ENCODE peak calls at places on chromosomes 16 and 17, in seven cellular contexts. One of them, this sample, is unnamed.

GRCh38 chr17:11637796-11638195 is 39.5 kb downstream of the DNAH9 start:
- DNase-seq in K562: no peak
- DNase-seq in H1: no peak
- DNase-seq in SK-N-SH: no peak
- DNase-seq in GM12878: no peak
- DNase-seq in HCT116: no peak
- DNase-seq in HepG2: no peak
- DNase-seq in this sample: no peak

GRCh38 chr16:67260426-67261063 is 11.8 kb downstream of the SLC9A5 start:
- DNase-seq in K562: peak; percentile 33
- DNase-seq in H1: no peak
- DNase-seq in SK-N-SH: peak; percentile 68
- DNase-seq in GM12878: no peak
- DNase-seq in HCT116: no peak
- DNase-seq in HepG2: peak; percentile 56
- DNase-seq in this sample: peak; percentile 50

GRCh38 chr17:39979021-39979660 is 1.5 kb upstream of the PSMD3 start:
- DNase-seq in K562: no peak
- DNase-seq in H1: no peak
- DNase-seq in SK-N-SH: no peak
- DNase-seq in GM12878: no peak
- DNase-seq in HCT116: no peak
- DNase-seq in HepG2: no peak
- DNase-seq in this sample: no peak

GRCh38 chr17:82737981-82738877 is 2.8 kb downstream of the FN3K start:
- DNase-seq in K562: peak; percentile 49
- DNase-seq in H1: no peak
- DNase-seq in SK-N-SH: no peak
- DNase-seq in GM12878: no peak
- DNase-seq in HCT116: no peak
- DNase-seq in HepG2: peak; percentile 98
- DNase-seq in this sample: no peak

GRCh38 chr16:17305694-17306093 is 165.1 kb downstream of the XYLT1 start:
- DNase-seq in K562: no peak
- DNase-seq in H1: no peak
- DNase-seq in SK-N-SH: no peak
- DNase-seq in GM12878: peak; percentile 48
- DNase-seq in HCT116: no peak
- DNase-seq in HepG2: no peak
- DNase-seq in this sample: no peak

GRCh38 chr16:19771796-19772195 is 53.7 kb downstream of the IQCK start:
- DNase-seq in K562: no peak
- DNase-seq in H1: no peak
- DNase-seq in SK-N-SH: no peak
- DNase-seq in GM12878: no peak
- DNase-seq in HCT116: no peak
- DNase-seq in HepG2: no peak
- DNase-seq in this sample: no peak

GRCh38 chr16:88651276-88651988 is 579 bp upstream of the CYBA start:
- DNase-seq in K562: peak; percentile 79
- DNase-seq in H1: no peak
- DNase-seq in SK-N-SH: peak; percentile 65
- DNase-seq in GM12878: peak; percentile 92
- DNase-seq in HCT116: peak; percentile 72
- DNase-seq in HepG2: peak; percentile 94
- DNase-seq in this sample: no peak

GRCh38 chr16:14199199-14199598 is 128.1 kb downstream of the MRTFB start:
- DNase-seq in K562: no peak
- DNase-seq in H1: no peak
- DNase-seq in SK-N-SH: no peak
- DNase-seq in GM12878: no peak
- DNase-seq in HCT116: no peak
- DNase-seq in HepG2: no peak
- DNase-seq in this sample: no peak

GRCh38 chr17:74118504-74118903 is 85.0 kb upstream of the RPL38 start:
- DNase-seq in K562: peak; percentile 31
- DNase-seq in H1: peak; percentile 74
- DNase-seq in SK-N-SH: peak; percentile 71
- DNase-seq in GM12878: no peak
- DNase-seq in HCT116: no peak
- DNase-seq in HepG2: no peak
- DNase-seq in this sample: no peak

GRCh38 chr17:74117999-74118421 is 85.5 kb upstream of the RPL38 start:
- DNase-seq in K562: no peak
- DNase-seq in H1: no peak
- DNase-seq in SK-N-SH: peak; percentile 48
- DNase-seq in GM12878: no peak
- DNase-seq in HCT116: no peak
- DNase-seq in HepG2: no peak
- DNase-seq in this sample: peak; percentile 36

GRCh38 chr17:74119049-74119580 is 84.4 kb upstream of the RPL38 start:
- DNase-seq in K562: no peak
- DNase-seq in H1: no peak
- DNase-seq in SK-N-SH: no peak
- DNase-seq in GM12878: no peak
- DNase-seq in HCT116: no peak
- DNase-seq in HepG2: no peak
- DNase-seq in this sample: no peak

GRCh38 chr17:74117087-74117486 is 86.4 kb upstream of the RPL38 start:
- DNase-seq in K562: no peak
- DNase-seq in H1: no peak
- DNase-seq in SK-N-SH: peak; percentile 67
- DNase-seq in GM12878: no peak
- DNase-seq in HCT116: no peak
- DNase-seq in HepG2: no peak
- DNase-seq in this sample: no peak

DNA sequence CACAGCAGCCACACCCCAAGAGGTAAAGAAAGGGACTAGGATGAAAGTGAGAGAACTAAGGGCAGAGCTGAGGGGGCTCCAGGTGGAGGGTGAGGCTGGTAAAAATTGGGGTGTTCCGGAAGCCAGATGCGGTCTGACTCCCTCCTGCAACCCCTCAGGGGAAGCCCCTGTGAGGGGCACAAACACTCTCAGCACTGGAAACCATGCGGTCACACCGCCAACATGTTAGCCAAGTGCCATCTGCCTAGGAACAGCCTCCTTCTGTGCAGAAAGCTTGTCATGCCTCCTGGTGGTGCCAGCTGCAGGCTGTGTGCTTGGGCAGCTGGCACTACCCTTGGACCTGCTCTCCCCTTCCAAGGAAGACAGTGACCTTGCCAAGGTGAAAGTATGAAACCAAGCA is 83.5 kb upstream of the RPL38 start:
- DNase-seq in K562: no peak
- DNase-seq in H1: no peak
- DNase-seq in SK-N-SH: no peak
- DNase-seq in GM12878: no peak
- DNase-seq in HCT116: no peak
- DNase-seq in HepG2: no peak
- DNase-seq in this sample: no peak
- TF ChIP-seq JUND in K562: no peak
- TF ChIP-seq JUND in H1: no peak
- TF ChIP-seq JUND in SK-N-SH: no peak
- TF ChIP-seq JUND in GM12878: no peak
- TF ChIP-seq JUND in HCT116: no peak
- TF ChIP-seq JUND in HepG2: no peak
- TF ChIP-seq JUND in this sample: no peak

GRCh38 chr16:4802659-4803287 is 340 bp upstream of the ROGDI start:
- DNase-seq in K562: peak; percentile 96
- DNase-seq in H1: peak; percentile 97
- DNase-seq in SK-N-SH: peak; percentile 99
- DNase-seq in GM12878: peak; percentile 47
- DNase-seq in HCT116: peak; percentile 72
- DNase-seq in HepG2: peak; percentile 87
- DNase-seq in this sample: peak; percentile 96

GRCh38 chr16:4800290-4801041 is 2.0 kb downstream of the ROGDI start:
- DNase-seq in K562: peak; percentile 44
- DNase-seq in H1: no peak
- DNase-seq in SK-N-SH: no peak
- DNase-seq in GM12878: no peak
- DNase-seq in HCT116: no peak
- DNase-seq in HepG2: peak; percentile 56
- DNase-seq in this sample: peak; percentile 39

GRCh38 chr16:4803479-4804243 is 1.2 kb upstream of the ROGDI start:
- DNase-seq in K562: no peak
- DNase-seq in H1: no peak
- DNase-seq in SK-N-SH: no peak
- DNase-seq in GM12878: no peak
- DNase-seq in HCT116: no peak
- DNase-seq in HepG2: no peak
- DNase-seq in this sample: no peak

GRCh38 chr16:4801051-4801961 is 1.1 kb downstream of the ROGDI start:
- DNase-seq in K562: no peak
- DNase-seq in H1: no peak
- DNase-seq in SK-N-SH: no peak
- DNase-seq in GM12878: no peak
- DNase-seq in HCT116: no peak
- DNase-seq in HepG2: no peak
- DNase-seq in this sample: no peak

DNA sequence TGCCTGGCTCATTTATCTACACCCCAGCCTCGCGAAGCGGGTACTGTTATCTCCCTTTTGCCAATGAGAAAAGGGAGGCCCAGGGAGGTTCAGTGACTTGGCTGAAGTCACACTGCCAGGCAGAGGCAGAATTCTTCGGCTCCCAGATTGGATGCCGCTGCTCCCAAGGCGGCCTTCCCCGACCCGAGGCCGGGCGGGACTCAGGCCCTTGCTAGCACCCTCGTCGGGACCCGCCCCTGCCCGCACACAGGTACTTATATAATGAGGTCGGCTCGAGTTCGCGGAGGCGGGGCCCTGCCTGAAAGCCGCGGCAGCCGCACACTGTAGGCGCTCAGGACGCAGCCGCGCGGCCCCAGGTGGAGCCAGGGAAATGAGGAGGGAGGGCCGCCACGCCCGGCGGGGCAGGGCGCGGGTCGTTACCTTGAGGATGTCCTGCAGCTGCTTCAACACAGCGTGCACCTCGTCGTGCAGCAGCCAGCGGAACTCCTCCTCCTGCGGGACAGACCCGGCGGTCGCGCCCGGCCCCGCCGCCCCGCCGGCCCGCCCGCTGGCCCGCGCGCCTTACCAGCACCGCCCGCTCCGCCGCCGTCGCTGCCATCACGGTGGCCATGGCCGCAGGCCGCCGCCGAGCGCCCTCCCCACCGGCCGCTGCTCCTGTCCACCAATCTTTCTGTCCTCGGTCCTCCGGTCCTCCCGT is at the start of gene ROGDI:
- DNase-seq in K562: peak; percentile 77
- DNase-seq in H1: peak; percentile 88
- DNase-seq in SK-N-SH: no peak
- DNase-seq in GM12878: no peak
- DNase-seq in HCT116: peak; percentile 64
- DNase-seq in HepG2: peak; percentile 80
- DNase-seq in this sample: peak; percentile 83
- TF ChIP-seq JUND in K562: no peak
- TF ChIP-seq JUND in H1: no peak
- TF ChIP-seq JUND in SK-N-SH: no peak
- TF ChIP-seq JUND in GM12878: no peak
- TF ChIP-seq JUND in HCT116: no peak
- TF ChIP-seq JUND in HepG2: no peak
- TF ChIP-seq JUND in this sample: no peak

GRCh38 chr17:80308672-80309517 is 48.2 kb downstream of the RNF213 start:
- DNase-seq in K562: no peak
- DNase-seq in H1: no peak
- DNase-seq in SK-N-SH: no peak
- DNase-seq in GM12878: no peak
- DNase-seq in HCT116: no peak
- DNase-seq in HepG2: no peak
- DNase-seq in this sample: no peak
- TF ChIP-seq JUND in K562: no peak
- TF ChIP-seq JUND in H1: no peak
- TF ChIP-seq JUND in SK-N-SH: no peak
- TF ChIP-seq JUND in GM12878: no peak
- TF ChIP-seq JUND in HCT116: no peak
- TF ChIP-seq JUND in HepG2: no peak
- TF ChIP-seq JUND in this sample: no peak

GRCh38 chr17:50330151-50330753 is 15.7 kb upstream of the XYLT2 start:
- DNase-seq in K562: no peak
- DNase-seq in H1: no peak
- DNase-seq in SK-N-SH: no peak
- DNase-seq in GM12878: no peak
- DNase-seq in HCT116: no peak
- DNase-seq in HepG2: no peak
- DNase-seq in this sample: no peak
- TF ChIP-seq JUND in K562: peak; percentile 22
- TF ChIP-seq JUND in H1: no peak
- TF ChIP-seq JUND in SK-N-SH: no peak
- TF ChIP-seq JUND in GM12878: no peak
- TF ChIP-seq JUND in HCT116: no peak
- TF ChIP-seq JUND in HepG2: no peak
- TF ChIP-seq JUND in this sample: no peak

This sample was measured in T47D.